ENCODE peak calls at places on chromosomes 12 and 14, in eight cellular contexts. L is heart left ventricle; K is activated naive CD8-positive, alpha-beta T cell treated with anti-CD3 and anti-CD28 coated beads for 36 hours; I is stomach; H is glomerular endothelial cell; G is T1000; E is endothelial cell of umbilical vein; Y is mesenteric fat pad. D is an unnamed sample.

GRCh38 chr14:68680541-68681051 is 112.3 kb downstream of the ZFP36L1 start:
- DNase-seq in L (no peak), G (no peak), I (no peak), Y (peak), K (no peak), E (no peak), H (no peak), D (no peak)

GRCh38 chr14:96583605-96584041 is 81.4 kb downstream of the PAPOLA start:
- DNase-seq in K (no peak), Y (no peak), E (no peak), I (no peak), G (no peak), H (no peak), L (no peak), D (no peak)

GRCh38 chr14:72812292-72812851 is 81.5 kb downstream of the DPF3 start:
- DNase-seq in E (no peak), L (peak), G (no peak), K (no peak), I (peak), H (no peak), Y (no peak), D (peak)

GRCh38 chr12:88805692-88806091 is 225.4 kb upstream of the KITLG start:
- DNase-seq in L (no peak), G (no peak), K (no peak), Y (no peak), E (no peak), I (no peak), H (no peak), D (no peak)

GRCh38 chr14:98578204-98578603 is 693.8 kb downstream of the BCL11B start:
- DNase-seq in I (no peak), H (no peak), L (no peak), K (no peak), E (no peak), Y (no peak), G (no peak), D (no peak)

GRCh38 chr12:1972856-1973317 is 31.4 kb downstream of the DCP1B start:
- DNase-seq in Y (peak), I (no peak), L (no peak), G (no peak), H (no peak), E (peak), K (no peak), D (no peak)

GRCh38 chr12:32603858-32604257 is 75.2 kb upstream of the DNM1L start:
- DNase-seq in K (peak), E (no peak), G (no peak), L (no peak), I (no peak), Y (no peak), H (no peak), D (no peak)

GRCh38 chr12:30417697-30418231 is 277.9 kb downstream of the IPO8 start:
- DNase-seq in H (no peak), I (no peak), Y (no peak), E (peak), L (no peak), K (no peak), G (peak), D (no peak)

GRCh38 chr12:69240625-69240984 is 1.2 kb downstream of the CPSF6 start:
- DNase-seq in H (no peak), K (peak), L (no peak), Y (no peak), G (no peak), E (peak), I (no peak), D (no peak)

GRCh38 chr14:27077181-27077738 is 479.4 kb upstream of the NOVA1 start:
- DNase-seq in E (no peak), Y (no peak), L (no peak), K (no peak), H (no peak), I (no peak), G (no peak), D (no peak)

GRCh38 chr12:78938341-78939084 is 73.9 kb downstream of the SYT1 start:
- DNase-seq in L (no peak), I (no peak), G (no peak), K (no peak), Y (no peak), E (no peak), H (no peak), D (no peak)

GRCh38 chr14:103155013-103155412 is 31.8 kb downstream of the TNFAIP2 start:
- DNase-seq in E (no peak), K (no peak), H (no peak), Y (no peak), I (peak), L (peak), G (peak), D (no peak)

GRCh38 chr12:127494961-127495915 is 771.7 kb upstream of the TMEM132C start:
- DNase-seq in H (no peak), Y (no peak), E (no peak), G (no peak), K (no peak), I (no peak), L (no peak), D (no peak)

GRCh38 chr12:87853448-87854003 is 175.7 kb downstream of the C12orf50 start:
- DNase-seq in E (no peak), Y (no peak), K (no peak), I (no peak), G (no peak), L (no peak), H (no peak), D (no peak)

GRCh38 chr14:94307410-94307992 is 14.4 kb upstream of the SERPINA10 start:
- DNase-seq in H (no peak), Y (no peak), L (no peak), E (no peak), K (no peak), I (no peak), G (no peak), D (no peak)

GRCh38 chr14:59871166-59871495 is 555 bp upstream of the RTN1 start:
- DNase-seq in H (no peak), I (no peak), G (no peak), E (peak), L (no peak), Y (no peak), K (no peak), D (no peak)

GRCh38 chr12:110661337-110661972 is 27.5 kb downstream of the HVCN1 start:
- DNase-seq in H (no peak), L (no peak), G (no peak), Y (no peak), K (peak), I (peak), E (no peak), D (no peak)

GRCh38 chr12:1760566-1761382 is 59.6 kb upstream of the LRTM2 start:
- DNase-seq in E (peak), Y (no peak), I (no peak), L (no peak), G (no peak), K (no peak), H (peak), D (no peak)

GRCh38 chr14:73468808-73469386 is 10.6 kb upstream of the NUMB start:
- DNase-seq in L (no peak), E (no peak), H (no peak), Y (no peak), G (no peak), I (no peak), K (no peak), D (no peak)

GRCh38 chr12:131783915-131784541 is 44.2 kb upstream of the MMP17 start:
- DNase-seq in K (no peak), E (no peak), H (peak), G (peak), Y (no peak), I (no peak), L (no peak), D (no peak)

GRCh38 chr12:122935318-122935717 is 30.9 kb downstream of the ABCB9 start:
- DNase-seq in L (peak), Y (no peak), K (no peak), G (no peak), H (no peak), E (no peak), I (no peak), D (no peak)

GRCh38 chr12:76757694-76758093 is 6.2 kb upstream of the ZDHHC17 start:
- DNase-seq in K (no peak), I (no peak), E (no peak), L (no peak), Y (no peak), H (no peak), G (no peak), D (no peak)

GRCh38 chr12:19620222-19620621 is 180.9 kb downstream of the AEBP2 start:
- DNase-seq in Y (no peak), L (no peak), E (no peak), H (no peak), G (no peak), K (no peak), I (peak), D (no peak)

GRCh38 chr12:32178341-32179010 is 71.8 kb downstream of the BICD1 start:
- DNase-seq in E (no peak), K (no peak), G (no peak), L (no peak), H (no peak), I (no peak), Y (no peak), D (no peak)

GRCh38 chr12:14373202-14373601 is 7.7 kb downstream of the ATF7IP start:
- DNase-seq in E (peak), K (no peak), H (no peak), L (no peak), G (no peak), Y (no peak), I (no peak), D (no peak)

GRCh38 chr12:100798799-100799198 is 4.2 kb downstream of the ANO4 start:
- DNase-seq in G (no peak), E (no peak), L (no peak), I (no peak), K (no peak), Y (no peak), H (no peak), D (no peak)

GRCh38 chr14:64294672-64295413 is 672 bp upstream of the ESR2 start:
- DNase-seq in G (peak), I (peak), E (peak), K (peak), H (no peak), L (peak), Y (no peak), D (no peak)

GRCh38 chr12:31578632-31579031 is 12.3 kb downstream of the DENND5B start:
- DNase-seq in G (no peak), H (no peak), K (no peak), L (no peak), Y (no peak), I (no peak), E (peak), D (no peak)

GRCh38 chr14:61106627-61107147 is 125.6 kb downstream of the SLC38A6 start:
- DNase-seq in E (no peak), H (no peak), L (no peak), Y (no peak), K (no peak), G (no peak), I (no peak), D (no peak)

GRCh38 chr12:25557830-25558436 is 4.8 kb upstream of the LMNTD1 start:
- DNase-seq in K (no peak), I (no peak), L (no peak), Y (no peak), H (peak), E (peak), G (no peak), D (no peak)

GRCh38 chr14:29370024-29370423 is 557.6 kb downstream of the PRKD1 start:
- DNase-seq in G (no peak), H (no peak), Y (no peak), E (no peak), L (no peak), K (no peak), I (no peak), D (no peak)

GRCh38 chr12:130702966-130703732 is 12.9 kb downstream of the RIMBP2 start:
- DNase-seq in H (no peak), L (no peak), G (no peak), I (no peak), E (no peak), K (no peak), Y (peak), D (no peak)

GRCh38 chr14:100735271-100735670 is 8.6 kb downstream of the DLK1 start:
- DNase-seq in I (no peak), L (no peak), E (no peak), H (no peak), Y (peak), K (no peak), G (no peak), D (no peak)

GRCh38 chr12:64672925-64673409 is 62.7 kb downstream of the RASSF3 start:
- DNase-seq in L (peak), K (no peak), H (no peak), G (no peak), I (peak), E (peak), Y (no peak), D (no peak)

GRCh38 chr12:82314406-82314892 is 43.7 kb downstream of the CCDC59 start:
- DNase-seq in Y (no peak), H (no peak), L (no peak), K (no peak), E (no peak), I (peak), G (no peak), D (no peak)

GRCh38 chr12:3987571-3987970 is 114.4 kb upstream of the PARP11 start:
- DNase-seq in E (no peak), K (no peak), H (no peak), G (no peak), Y (no peak), L (no peak), I (no peak), D (no peak)

D was measured in thoracic aorta.